ENCODE peak calls at places on chromosomes 2 and 18, in five cellular contexts. G is CD8-positive, alpha-beta T cell; F is aorta; X is DND-41; L is thoracic aorta. Y is an unnamed sample. For H3K27me3, the result is how much of the 10 kb centered on the place peaks cover.

GRCh38 chr2:62077239-62077638 is 118.7 kb upstream of the B3GNT2 start:
- DNase-seq in G (no peak), F (no peak), X (no peak), L (no peak), Y (no peak)

GRCh38 chr2:183951636-183952035 is 646.7 kb upstream of the ZNF804A start:
- DNase-seq in G (no peak), F (no peak), X (no peak), L (no peak), Y (peak)

GRCh38 chr2:132560562-132560961 is 109.4 kb downstream of the LYPD1 start:
- DNase-seq in G (no peak), F (no peak), X (no peak), L (no peak), Y (no peak)

GRCh38 chr2:211161236-211161635 is 604.8 kb downstream of the CPS1 start:
- DNase-seq in G (no peak), F (no peak), X (no peak), L (no peak), Y (peak)

GRCh38 chr2:199336546-199336945 is 121.2 kb downstream of the SATB2 start:
- DNase-seq in G (no peak), F (no peak), X (no peak), L (no peak), Y (no peak)

GRCh38 chr18:49778826-49779465 is 34.4 kb downstream of the ACAA2 start:
- DNase-seq in G (no peak), F (no peak), X (peak), L (no peak), Y (no peak)

GRCh38 chr2:98487806-98488189 is 43.1 kb downstream of the INPP4A start:
- DNase-seq in G (peak), F (no peak), X (peak), L (no peak), Y (peak)

GRCh38 chr2:148565272-148565894 is 79.2 kb upstream of the EPC2 start:
- DNase-seq in G (no peak), F (no peak), X (no peak), L (no peak), Y (peak)

DNA sequence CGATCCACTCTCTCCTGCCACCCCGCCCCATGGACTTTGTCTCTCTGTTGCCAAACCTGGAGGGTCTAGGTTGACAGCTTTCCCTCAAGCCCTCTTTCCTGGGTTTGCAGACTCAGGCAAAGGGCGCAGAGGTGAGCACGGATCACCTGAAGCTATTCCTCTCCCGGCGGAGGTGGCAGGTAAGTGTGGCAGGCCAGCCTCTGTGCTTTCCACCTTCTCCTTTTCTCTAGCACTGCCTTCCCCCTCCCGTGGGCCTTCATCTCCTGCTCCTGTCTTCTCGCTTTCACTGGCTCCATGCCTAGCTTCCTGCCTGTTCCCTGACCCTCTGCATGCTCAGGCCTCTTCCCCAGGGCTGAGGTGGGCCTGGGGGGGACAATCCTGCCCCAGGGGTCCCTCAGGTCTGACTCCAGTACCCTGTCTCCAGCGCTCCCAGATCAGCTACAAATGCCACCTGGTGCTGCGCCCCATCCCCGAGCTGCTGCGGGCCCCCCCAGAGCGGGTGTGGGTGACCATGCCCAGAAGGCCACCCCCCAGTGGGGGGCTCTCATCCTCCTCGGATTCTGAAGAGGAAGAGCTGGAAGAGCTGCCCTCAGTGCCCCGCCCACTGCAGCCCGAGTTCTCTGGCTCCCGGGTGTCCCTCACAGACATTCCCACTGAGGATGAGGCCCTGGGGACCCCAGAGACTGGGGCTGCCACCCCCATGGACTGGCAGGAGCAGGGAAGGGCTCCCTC is 15.9 kb upstream of the GMPPA start:
- DNase-seq in G (no peak), F (no peak), X (no peak), L (no peak), Y (no peak)
- H3K27me3 ChIP-seq in G (under half), F (under half), X (under half), L (under half), Y (under half)

GRCh38 chr18:75656035-75656434 is 228.5 kb upstream of the SMIM21 start:
- DNase-seq in G (no peak), F (no peak), X (no peak), L (no peak), Y (no peak)
- H3K4me3 ChIP-seq in G (no peak), F (no peak), X (no peak), L (no peak), Y (no peak)

DNA sequence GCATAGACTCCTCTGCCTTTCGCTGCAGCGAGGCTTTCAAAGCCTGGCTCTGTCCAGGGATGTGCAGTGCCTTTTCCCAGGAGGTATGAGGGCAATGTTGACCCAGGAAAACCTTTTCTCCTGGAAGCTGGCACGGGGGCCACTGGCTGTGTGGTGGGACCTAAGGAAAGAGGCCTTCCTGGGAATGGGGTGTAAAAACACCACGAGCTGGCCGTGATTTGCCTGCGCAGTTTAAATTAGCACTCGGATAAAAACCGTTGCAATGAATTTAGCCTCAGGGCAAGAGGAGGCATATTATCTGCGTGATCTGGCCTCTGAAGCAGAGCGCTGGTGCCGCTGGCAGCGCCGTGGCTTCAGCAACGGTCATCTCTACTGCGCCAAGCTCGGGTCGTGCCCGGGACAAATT is 3.0 kb downstream of the OSR1 start:
- DNase-seq in G (no peak), F (peak), X (no peak), L (no peak), Y (peak)
- H3K27me3 ChIP-seq in G (half or more), F (under half), X (under half), L (under half), Y (under half)

GRCh38 chr2:240818293-240818542 is 1.8 kb downstream of the KIF1A start:
- DNase-seq in G (no peak), F (no peak), X (no peak), L (no peak), Y (no peak)
- H3K4me3 ChIP-seq in G (no peak), F (no peak), X (no peak), L (no peak), Y (no peak)

DNA sequence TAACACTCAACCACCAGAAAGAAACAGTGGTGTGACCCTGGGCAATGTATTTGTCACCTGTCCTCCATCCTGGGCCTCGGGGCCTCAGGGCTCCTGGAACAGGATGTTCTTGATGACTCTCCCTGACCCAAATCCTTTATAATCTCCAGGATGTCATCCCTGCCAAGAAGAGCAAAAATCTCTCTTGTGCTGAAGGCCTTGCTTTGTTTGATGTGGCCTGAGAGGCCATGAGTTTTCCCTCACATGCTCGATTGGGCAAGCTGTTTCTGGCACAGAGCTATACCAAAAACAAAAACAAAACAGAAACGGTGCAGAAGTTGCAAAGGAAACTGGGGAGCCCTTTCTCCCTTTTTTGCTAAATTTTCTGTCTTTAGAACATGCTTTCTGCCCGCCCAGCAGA is 35.7 kb upstream of the ST3GAL5 start:
- DNase-seq in G (no peak), F (no peak), X (no peak), L (no peak), Y (peak)
- H3K27me3 ChIP-seq in G (under half), F (under half), X (under half), L (under half), Y (under half)